ENCODE peak calls at places on chromosomes 12 and 14, in ten cellular contexts. D is A549; X is cardiac fibroblast; Z is fibroblast of mammary gland; P is CD4-positive, CD25-positive, alpha-beta regulatory T cell; N is breast epithelium; Y is fibroblast of lung; T is upper lobe of left lung; O is body of pancreas; L is neural progenitor cell. Q is an unnamed sample.
A peak's percentile ranks its signal among the peaks of the same experiment; 100 is the strongest.

GRCh38 chr14:102028733-102029132 is 58.1 kb downstream of the HSP90AA1 start:
- DNase-seq in N (no peak), Y (peak; percentile 90), P (no peak), T (no peak), L (no peak), X (peak; percentile 76), O (no peak), Z (peak; percentile 76), D (no peak), Q (peak; percentile 83)

GRCh38 chr14:51094282-51094821 is 553 bp downstream of the TRIM9 start:
- DNase-seq in P (peak; percentile 32), T (peak; percentile 83), L (peak; percentile 57), D (peak; percentile 22), X (no peak), N (no peak), Y (peak; percentile 7), O (peak; percentile 10), Z (no peak), Q (no peak)

GRCh38 chr12:59164991-59165718 is 244.9 kb upstream of the LRIG3 start:
- DNase-seq in Y (peak; percentile 55), L (peak; percentile 66), Z (peak; percentile 63), D (peak; percentile 5), P (peak; percentile 16), T (no peak), X (peak; percentile 65), N (no peak), O (no peak), Q (peak; percentile 59)

GRCh38 chr12:127235771-127236170 is 1031.2 kb upstream of the TMEM132C start:
- DNase-seq in N (no peak), O (no peak), L (no peak), X (no peak), Y (no peak), Z (no peak), T (no peak), D (no peak), P (no peak), Q (no peak)

GRCh38 chr14:54570651-54571415 is 3.9 kb downstream of the SAMD4A start:
- DNase-seq in X (peak; percentile 93), N (no peak), O (no peak), Y (peak; percentile 92), D (no peak), T (no peak), P (peak; percentile 38), Z (peak; percentile 92), L (no peak), Q (peak; percentile 79)

GRCh38 chr12:91662021-91662420 is 479.4 kb upstream of the DCN start:
- DNase-seq in L (no peak), Z (peak; percentile 53), X (peak; percentile 11), T (no peak), N (no peak), D (no peak), P (no peak), Y (peak; percentile 30), O (no peak), Q (peak; percentile 18)

GRCh38 chr12:14913381-14913781 is 25.0 kb downstream of the ERP27 start:
- DNase-seq in O (peak; percentile 32), Z (no peak), L (no peak), Y (peak; percentile 19), P (no peak), D (no peak), X (no peak), N (peak; percentile 66), T (no peak), Q (no peak)

GRCh38 chr12:69324797-69325466 is 23.2 kb upstream of the LYZ start:
- DNase-seq in T (no peak), P (peak; percentile 42), Z (no peak), X (no peak), Y (no peak), D (no peak), O (no peak), L (no peak), N (no peak), Q (no peak)

GRCh38 chr12:8045952-8046944 is 13.7 kb downstream of the FOXJ2 start:
- DNase-seq in T (no peak), X (peak; percentile 85), D (peak; percentile 86), Z (peak; percentile 83), P (peak; percentile 85), N (peak; percentile 71), Y (peak; percentile 53), L (peak; percentile 80), O (peak; percentile 84), Q (peak; percentile 81)

GRCh38 chr12:124782132-124782531 is 81.5 kb downstream of the SCARB1 start:
- DNase-seq in N (no peak), Z (no peak), X (no peak), D (no peak), T (no peak), O (no peak), P (no peak), L (no peak), Y (no peak), Q (no peak)

GRCh38 chr14:45359766-45360165 is 106.8 kb upstream of the MIS18BP1 start:
- DNase-seq in T (no peak), Y (peak; percentile 55), L (no peak), D (no peak), X (peak; percentile 20), O (no peak), N (no peak), P (no peak), Z (peak; percentile 19), Q (no peak)

GRCh38 chr12:18468521-18469075 is 207.3 kb downstream of the PIK3C2G start:
- DNase-seq in O (no peak), T (no peak), L (no peak), Y (peak; percentile 82), P (no peak), N (no peak), Z (peak; percentile 85), X (peak; percentile 71), D (no peak), Q (peak; percentile 68)

GRCh38 chr12:48446372-48446771 is 26.0 kb upstream of the ANP32D start:
- DNase-seq in P (no peak), O (no peak), Z (peak; percentile 12), L (peak; percentile 66), T (no peak), X (no peak), D (no peak), N (no peak), Y (no peak), Q (no peak)

DNA sequence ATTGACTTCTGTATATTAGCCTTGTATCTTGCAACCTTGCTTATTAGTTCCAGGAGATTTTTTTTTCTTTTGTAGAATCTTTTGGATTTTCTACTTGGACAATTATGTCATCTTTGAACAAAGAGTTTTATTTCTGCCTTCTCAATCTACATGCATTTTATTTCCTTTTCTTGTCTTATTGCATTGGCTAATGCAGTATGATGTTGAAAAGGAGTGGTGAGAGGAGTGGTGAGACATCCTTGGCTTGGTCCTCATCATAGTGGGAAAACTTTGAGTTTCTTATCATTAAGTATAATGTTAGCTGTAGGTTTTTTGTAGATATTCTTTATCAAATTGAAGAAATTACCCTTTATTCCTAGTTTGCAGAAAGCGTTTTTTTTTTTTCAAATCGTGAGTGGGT is 80.6 kb downstream of the RFX4 start:
- DNase-seq in Y (no peak), L (no peak), X (no peak), T (no peak), N (no peak), D (no peak), Z (no peak), P (no peak), O (no peak), Q (no peak)
- H3K4me3 ChIP-seq in Y (no peak overlapping the region), L (no peak overlapping the region), X (no peak overlapping the region), T (no peak overlapping the region), N (no peak overlapping the region), D (no peak overlapping the region), Z (no peak overlapping the region), P (no peak overlapping the region), O (no peak overlapping the region), Q (no peak overlapping the region)

DNA sequence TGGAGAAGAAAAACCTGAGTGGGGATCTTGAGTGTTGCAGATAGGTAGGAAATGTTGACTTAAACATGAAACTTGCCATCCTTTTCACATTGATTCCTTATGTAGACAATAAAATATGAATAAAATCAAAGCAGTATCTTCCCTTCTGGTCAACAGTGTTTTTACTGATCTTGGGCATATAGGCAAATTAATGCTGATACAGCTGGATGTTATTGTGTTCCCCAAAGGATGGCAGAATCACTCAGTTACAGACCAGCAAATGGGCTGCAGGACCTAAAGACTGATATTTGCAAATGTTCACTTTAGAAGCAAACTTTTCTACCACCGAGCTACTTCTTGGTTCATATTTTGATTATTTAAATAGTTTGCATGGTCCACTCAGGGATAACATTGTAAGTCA is 33.9 kb downstream of the MTHFD1 start:
- DNase-seq in D (no peak), N (no peak), X (no peak), Y (no peak), L (no peak), T (no peak), O (no peak), P (no peak), Z (no peak), Q (no peak)
- H3K4me3 ChIP-seq in D (no peak overlapping the region), N (no peak overlapping the region), X (no peak overlapping the region), Y (no peak overlapping the region), L (no peak overlapping the region), T (no peak overlapping the region), O (no peak overlapping the region), P (no peak overlapping the region), Z (no peak overlapping the region), Q (no peak overlapping the region)

DNA sequence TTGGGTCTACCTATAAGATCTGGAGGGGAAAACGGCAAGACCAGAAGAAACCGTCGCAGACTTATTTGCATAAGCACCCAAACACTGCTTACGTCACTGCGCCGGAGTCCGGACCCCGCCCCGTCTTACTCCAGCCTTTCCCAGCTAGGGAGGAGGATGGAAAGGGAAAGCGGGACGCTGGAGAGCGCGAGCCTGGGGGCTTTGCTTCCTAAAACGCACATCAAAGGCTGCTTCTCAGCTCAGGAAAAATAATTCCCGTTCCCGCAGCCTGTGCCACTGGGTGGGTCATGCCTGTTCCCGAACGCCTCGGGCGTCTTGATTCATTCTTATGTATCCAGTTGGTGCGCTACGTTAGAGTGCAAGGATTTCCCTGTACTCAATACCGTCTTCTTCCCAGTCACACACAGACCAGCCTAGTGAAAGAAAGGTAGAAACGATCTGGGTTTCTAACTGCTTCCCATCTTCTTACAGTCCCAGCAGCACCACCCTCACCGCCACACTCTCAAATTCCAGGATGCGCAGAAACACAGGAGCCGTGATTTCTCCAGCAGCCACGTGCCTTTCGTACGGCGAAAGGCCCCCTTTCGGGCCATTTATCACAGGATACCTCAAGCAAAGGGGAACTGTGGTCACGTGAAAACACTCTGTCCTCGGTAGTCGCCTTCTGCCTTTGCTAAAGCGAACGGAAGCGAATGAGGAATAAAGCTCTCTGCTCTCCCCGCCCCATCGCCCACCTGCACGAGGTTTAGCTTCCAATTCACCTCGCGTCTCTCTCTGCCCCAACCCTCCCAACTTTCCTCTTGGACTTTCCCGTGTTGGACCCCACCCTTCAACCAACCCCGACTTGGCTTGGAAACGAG is 1.0 kb downstream of the SLC6A15 start:
- DNase-seq in Y (peak; percentile 81), O (no peak), D (peak; percentile 67), N (peak; percentile 50), Z (peak; percentile 88), L (peak; percentile 93), X (peak; percentile 88), P (no peak), T (peak; percentile 77), Q (peak; percentile 85)
- H3K4me3 ChIP-seq in Y (peak overlapping the region; percentile 51), O (no peak overlapping the region), D (peak overlapping the region; percentile 47), N (peak overlapping the region; percentile 43), Z (peak overlapping the region; percentile 86), L (peak overlapping the region; percentile 85), X (peak overlapping the region; percentile 74), P (no peak overlapping the region), T (peak overlapping the region; percentile 44), Q (peak overlapping the region; percentile 71)

DNA sequence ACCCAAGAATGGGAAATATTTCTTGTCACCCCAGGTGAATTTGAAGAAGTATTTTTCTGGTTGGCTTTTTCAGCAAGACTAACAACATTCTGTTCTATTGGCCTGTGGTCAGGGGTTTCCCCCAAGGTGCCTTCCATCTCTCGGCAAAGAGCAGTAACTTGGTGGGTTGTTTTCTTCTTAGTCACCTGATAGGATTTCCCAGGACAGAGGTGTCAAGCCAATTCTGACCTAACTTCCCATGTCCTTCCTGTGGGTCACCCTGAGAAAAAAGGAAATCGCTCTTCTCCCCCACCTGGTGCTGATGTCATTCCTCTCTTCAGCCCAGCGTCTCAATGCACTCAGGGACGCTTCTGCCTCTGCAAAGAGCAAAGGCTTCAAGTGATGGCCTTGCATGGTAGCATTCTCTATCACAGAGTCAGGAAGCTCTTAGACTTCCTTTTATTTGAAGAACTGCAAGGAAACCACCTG is 16.1 kb upstream of the IFNG start:
- DNase-seq in N (no peak), O (no peak), X (no peak), Y (no peak), T (no peak), Z (no peak), L (no peak), D (no peak), P (peak; percentile 70), Q (no peak)
- H3K4me3 ChIP-seq in N (no peak overlapping the region), O (no peak overlapping the region), X (no peak overlapping the region), Y (no peak overlapping the region), T (no peak overlapping the region), Z (no peak overlapping the region), L (no peak overlapping the region), D (no peak overlapping the region), P (peak overlapping the region; percentile 60), Q (no peak overlapping the region)